ENCODE peak calls at places on chromosomes 11 and 22, in nine cellular contexts. One of them, this sample, is unnamed.

GRCh38 chr11:43578346-43579170 is 102.0 kb upstream of the HSD17B12 start:
- DNase-seq in GM23248: peak; percentile 90
- DNase-seq in CD8-positive, alpha-beta T cell: no peak
- DNase-seq in transverse colon: no peak
- DNase-seq in thoracic aorta: no peak
- DNase-seq in heart left ventricle: no peak
- DNase-seq in colonic mucosa: no peak
- DNase-seq in H9: no peak
- DNase-seq in iPS DF 6.9: no peak
- DNase-seq in this sample: peak; percentile 37

GRCh38 chr22:19687561-19688300 is 26.6 kb upstream of the SEPTIN5 start:
- DNase-seq in GM23248: peak; percentile 42
- DNase-seq in CD8-positive, alpha-beta T cell: no peak
- DNase-seq in transverse colon: no peak
- DNase-seq in thoracic aorta: no peak
- DNase-seq in heart left ventricle: no peak
- DNase-seq in colonic mucosa: no peak
- DNase-seq in H9: no peak
- DNase-seq in iPS DF 6.9: no peak
- DNase-seq in this sample: no peak

GRCh38 chr11:69372589-69373250 is 78.8 kb downstream of the MYEOV start:
- DNase-seq in GM23248: no peak
- DNase-seq in CD8-positive, alpha-beta T cell: peak; percentile 15
- DNase-seq in transverse colon: peak; percentile 5
- DNase-seq in thoracic aorta: no peak
- DNase-seq in heart left ventricle: peak; percentile 4
- DNase-seq in colonic mucosa: peak; percentile 13
- DNase-seq in H9: peak; percentile 14
- DNase-seq in iPS DF 6.9: no peak
- DNase-seq in this sample: no peak

GRCh38 chr22:36012332-36012731 is 16.3 kb downstream of the RBFOX2 start:
- DNase-seq in GM23248: no peak
- DNase-seq in CD8-positive, alpha-beta T cell: no peak
- DNase-seq in transverse colon: no peak
- DNase-seq in thoracic aorta: no peak
- DNase-seq in heart left ventricle: no peak
- DNase-seq in colonic mucosa: no peak
- DNase-seq in H9: no peak
- DNase-seq in iPS DF 6.9: no peak
- DNase-seq in this sample: no peak

GRCh38 chr22:43239956-43240355 is 53.0 kb upstream of the TTLL12 start:
- DNase-seq in GM23248: no peak
- DNase-seq in CD8-positive, alpha-beta T cell: no peak
- DNase-seq in transverse colon: no peak
- DNase-seq in thoracic aorta: no peak
- DNase-seq in heart left ventricle: no peak
- DNase-seq in colonic mucosa: no peak
- DNase-seq in H9: no peak
- DNase-seq in iPS DF 6.9: no peak
- DNase-seq in this sample: no peak

GRCh38 chr11:60899021-60899936 is 7.1 kb downstream of the PRPF19 start:
- DNase-seq in GM23248: peak; percentile 77
- DNase-seq in CD8-positive, alpha-beta T cell: no peak
- DNase-seq in transverse colon: no peak
- DNase-seq in thoracic aorta: no peak
- DNase-seq in heart left ventricle: no peak
- DNase-seq in colonic mucosa: peak; percentile 62
- DNase-seq in H9: peak; percentile 49
- DNase-seq in iPS DF 6.9: peak; percentile 55
- DNase-seq in this sample: peak; percentile 76

GRCh38 chr11:20647976-20648565 is 21.3 kb upstream of the NELL1 start:
- DNase-seq in GM23248: peak; percentile 52
- DNase-seq in CD8-positive, alpha-beta T cell: no peak
- DNase-seq in transverse colon: peak; percentile 23
- DNase-seq in thoracic aorta: no peak
- DNase-seq in heart left ventricle: no peak
- DNase-seq in colonic mucosa: peak; percentile 56
- DNase-seq in H9: peak; percentile 49
- DNase-seq in iPS DF 6.9: no peak
- DNase-seq in this sample: peak; percentile 41

GRCh38 chr11:74138572-74138971 is 32.2 kb downstream of the C2CD3 start:
- DNase-seq in GM23248: peak; percentile 87
- DNase-seq in CD8-positive, alpha-beta T cell: no peak
- DNase-seq in transverse colon: no peak
- DNase-seq in thoracic aorta: no peak
- DNase-seq in heart left ventricle: peak; percentile 23
- DNase-seq in colonic mucosa: peak; percentile 48
- DNase-seq in H9: no peak
- DNase-seq in iPS DF 6.9: no peak
- DNase-seq in this sample: peak; percentile 74

GRCh38 chr11:12415567-12415966 is 38.2 kb downstream of the PARVA start:
- DNase-seq in GM23248: no peak
- DNase-seq in CD8-positive, alpha-beta T cell: no peak
- DNase-seq in transverse colon: no peak
- DNase-seq in thoracic aorta: no peak
- DNase-seq in heart left ventricle: no peak
- DNase-seq in colonic mucosa: no peak
- DNase-seq in H9: no peak
- DNase-seq in iPS DF 6.9: no peak
- DNase-seq in this sample: no peak

GRCh38 chr22:41217553-41218157 is 12.5 kb downstream of the L3MBTL2 start:
- DNase-seq in GM23248: peak; percentile 89
- DNase-seq in CD8-positive, alpha-beta T cell: no peak
- DNase-seq in transverse colon: peak; percentile 56
- DNase-seq in thoracic aorta: no peak
- DNase-seq in heart left ventricle: peak; percentile 81
- DNase-seq in colonic mucosa: peak; percentile 44
- DNase-seq in H9: peak; percentile 62
- DNase-seq in iPS DF 6.9: no peak
- DNase-seq in this sample: no peak

GRCh38 chr11:69638941-69639681 is 1.8 kb upstream of the CCND1 start:
- DNase-seq in GM23248: peak; percentile 99
- DNase-seq in CD8-positive, alpha-beta T cell: no peak
- DNase-seq in transverse colon: peak; percentile 94
- DNase-seq in thoracic aorta: peak; percentile 76
- DNase-seq in heart left ventricle: peak; percentile 96
- DNase-seq in colonic mucosa: peak; percentile 96
- DNase-seq in H9: peak; percentile 98
- DNase-seq in iPS DF 6.9: peak; percentile 87
- DNase-seq in this sample: peak; percentile 98

GRCh38 chr11:115939726-115940421 is 435.7 kb upstream of the CADM1 start:
- DNase-seq in GM23248: no peak
- DNase-seq in CD8-positive, alpha-beta T cell: no peak
- DNase-seq in transverse colon: peak; percentile 38
- DNase-seq in thoracic aorta: no peak
- DNase-seq in heart left ventricle: no peak
- DNase-seq in colonic mucosa: no peak
- DNase-seq in H9: no peak
- DNase-seq in iPS DF 6.9: no peak
- DNase-seq in this sample: no peak

GRCh38 chr22:22397875-22398524 is 110.5 kb downstream of the ZNF280B start:
- DNase-seq in GM23248: peak; percentile 5
- DNase-seq in CD8-positive, alpha-beta T cell: no peak
- DNase-seq in transverse colon: no peak
- DNase-seq in thoracic aorta: no peak
- DNase-seq in heart left ventricle: peak; percentile 30
- DNase-seq in colonic mucosa: no peak
- DNase-seq in H9: no peak
- DNase-seq in iPS DF 6.9: no peak
- DNase-seq in this sample: no peak

GRCh38 chr11:123561046-123561781 is 93.2 kb downstream of the SCN3B start:
- DNase-seq in GM23248: peak; percentile 61
- DNase-seq in CD8-positive, alpha-beta T cell: no peak
- DNase-seq in transverse colon: no peak
- DNase-seq in thoracic aorta: no peak
- DNase-seq in heart left ventricle: peak; percentile 60
- DNase-seq in colonic mucosa: no peak
- DNase-seq in H9: peak; percentile 70
- DNase-seq in iPS DF 6.9: no peak
- DNase-seq in this sample: no peak

GRCh38 chr11:126354631-126355323 is 709 bp upstream of the ST3GAL4 start:
- DNase-seq in GM23248: peak; percentile 31
- DNase-seq in CD8-positive, alpha-beta T cell: no peak
- DNase-seq in transverse colon: no peak
- DNase-seq in thoracic aorta: no peak
- DNase-seq in heart left ventricle: no peak
- DNase-seq in colonic mucosa: no peak
- DNase-seq in H9: no peak
- DNase-seq in iPS DF 6.9: no peak
- DNase-seq in this sample: no peak

GRCh38 chr11:126357969-126358762 is 2.7 kb downstream of the ST3GAL4 start:
- DNase-seq in GM23248: peak; percentile 45
- DNase-seq in CD8-positive, alpha-beta T cell: no peak
- DNase-seq in transverse colon: no peak
- DNase-seq in thoracic aorta: no peak
- DNase-seq in heart left ventricle: no peak
- DNase-seq in colonic mucosa: no peak
- DNase-seq in H9: no peak
- DNase-seq in iPS DF 6.9: no peak
- DNase-seq in this sample: no peak

GRCh38 chr11:126357055-126357962 is 1.8 kb downstream of the ST3GAL4 start:
- DNase-seq in GM23248: peak; percentile 81
- DNase-seq in CD8-positive, alpha-beta T cell: no peak
- DNase-seq in transverse colon: no peak
- DNase-seq in thoracic aorta: no peak
- DNase-seq in heart left ventricle: no peak
- DNase-seq in colonic mucosa: no peak
- DNase-seq in H9: no peak
- DNase-seq in iPS DF 6.9: no peak
- DNase-seq in this sample: no peak

GRCh38 chr11:126355324-126355925 is at the start of gene ST3GAL4:
- DNase-seq in GM23248: peak; percentile 79
- DNase-seq in CD8-positive, alpha-beta T cell: peak; percentile 73
- DNase-seq in transverse colon: peak; percentile 72
- DNase-seq in thoracic aorta: no peak
- DNase-seq in heart left ventricle: peak; percentile 92
- DNase-seq in colonic mucosa: peak; percentile 83
- DNase-seq in H9: peak; percentile 90
- DNase-seq in iPS DF 6.9: no peak
- DNase-seq in this sample: peak; percentile 69

GRCh38 chr11:126355926-126356897 is 726 bp downstream of the ST3GAL4 start:
- DNase-seq in GM23248: peak; percentile 81
- DNase-seq in CD8-positive, alpha-beta T cell: no peak
- DNase-seq in transverse colon: no peak
- DNase-seq in thoracic aorta: no peak
- DNase-seq in heart left ventricle: peak; percentile 57
- DNase-seq in colonic mucosa: peak; percentile 43
- DNase-seq in H9: no peak
- DNase-seq in iPS DF 6.9: no peak
- DNase-seq in this sample: no peak
- H3K4me1 ChIP-seq in GM23248: peaks cover 65% of the 10 kb centered on the region
- H3K4me1 ChIP-seq in CD8-positive, alpha-beta T cell: peaks cover 16% of the 10 kb centered on the region
- H3K4me1 ChIP-seq in transverse colon: peaks cover 39% of the 10 kb centered on the region
- H3K4me1 ChIP-seq in thoracic aorta: peaks cover 37% of the 10 kb centered on the region
- H3K4me1 ChIP-seq in heart left ventricle: peaks cover 7% of the 10 kb centered on the region
- H3K4me1 ChIP-seq in colonic mucosa: peaks cover 9% of the 10 kb centered on the region
- H3K4me1 ChIP-seq in H9: peaks cover 6% of the 10 kb centered on the region
- H3K4me1 ChIP-seq in iPS DF 6.9: peaks cover 10% of the 10 kb centered on the region
- H3K4me1 ChIP-seq in this sample: peaks cover 51% of the 10 kb centered on the region

GRCh38 chr11:1300121-1300520 is 9.3 kb downstream of the TOLLIP start:
- DNase-seq in GM23248: no peak
- DNase-seq in CD8-positive, alpha-beta T cell: no peak
- DNase-seq in transverse colon: no peak
- DNase-seq in thoracic aorta: no peak
- DNase-seq in heart left ventricle: no peak
- DNase-seq in colonic mucosa: no peak
- DNase-seq in H9: peak; percentile 4
- DNase-seq in iPS DF 6.9: no peak
- DNase-seq in this sample: no peak
- H3K4me1 ChIP-seq in GM23248: peaks cover 11% of the 10 kb centered on the region
- H3K4me1 ChIP-seq in CD8-positive, alpha-beta T cell: no peaks in the 10 kb centered on the region
- H3K4me1 ChIP-seq in transverse colon: peaks cover 55% of the 10 kb centered on the region
- H3K4me1 ChIP-seq in thoracic aorta: peaks cover 18% of the 10 kb centered on the region
- H3K4me1 ChIP-seq in heart left ventricle: peaks cover 3% of the 10 kb centered on the region
- H3K4me1 ChIP-seq in colonic mucosa: peaks cover 35% of the 10 kb centered on the region
- H3K4me1 ChIP-seq in H9: no peaks in the 10 kb centered on the region
- H3K4me1 ChIP-seq in iPS DF 6.9: no peaks in the 10 kb centered on the region
- H3K4me1 ChIP-seq in this sample: peaks cover 46% of the 10 kb centered on the region

DNA sequence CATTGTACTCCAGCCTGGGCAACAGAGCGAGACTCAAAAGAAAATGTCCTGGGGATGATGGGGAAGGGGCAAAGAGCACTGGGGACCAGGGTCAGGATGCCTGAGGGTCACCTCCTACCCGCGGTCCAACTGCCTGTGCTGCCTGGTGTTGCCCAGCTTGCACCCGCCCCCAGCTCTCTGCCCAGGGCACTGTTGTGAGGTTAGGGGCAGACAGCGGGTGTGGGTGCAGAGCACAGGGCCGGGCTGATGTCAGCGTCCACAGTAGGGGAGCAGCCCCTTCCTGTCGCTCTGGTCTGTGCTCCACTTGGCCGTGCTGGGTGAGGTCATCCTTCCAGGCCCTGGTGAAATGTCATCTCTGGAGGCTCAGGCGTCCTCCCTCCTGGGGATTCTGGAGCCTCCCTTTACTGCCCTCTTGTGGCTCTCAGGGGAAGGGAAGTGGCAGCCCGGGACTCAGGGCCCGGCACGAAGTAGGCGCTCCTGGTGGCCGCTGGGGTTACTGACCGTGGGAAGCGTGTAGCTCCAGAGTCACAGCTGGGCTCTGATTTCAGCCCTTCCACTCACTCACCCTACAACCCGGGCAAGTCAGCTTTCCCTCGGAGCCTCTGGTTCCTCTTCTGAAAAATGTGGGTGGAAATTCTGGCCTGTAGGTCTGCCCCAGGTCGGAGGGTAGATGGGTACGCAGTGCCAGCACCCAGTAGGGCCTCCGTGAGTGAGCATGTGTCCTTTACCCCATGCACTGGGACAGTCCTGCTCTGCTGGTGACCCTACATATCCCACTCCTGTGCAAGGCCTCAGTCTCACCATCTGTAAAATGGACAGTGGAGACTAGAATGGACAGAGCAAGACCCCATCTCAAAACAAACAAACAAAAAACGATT is 17.3 kb upstream of the PRR5 start:
- DNase-seq in GM23248: peak; percentile 96
- DNase-seq in CD8-positive, alpha-beta T cell: peak; percentile 87
- DNase-seq in transverse colon: peak; percentile 87
- DNase-seq in thoracic aorta: peak; percentile 37
- DNase-seq in heart left ventricle: peak; percentile 80
- DNase-seq in colonic mucosa: peak; percentile 92
- DNase-seq in H9: peak; percentile 95
- DNase-seq in iPS DF 6.9: peak; percentile 94
- DNase-seq in this sample: peak; percentile 90
- H3K4me1 ChIP-seq in GM23248: peaks cover 28% of the 10 kb centered on the region
- H3K4me1 ChIP-seq in CD8-positive, alpha-beta T cell: peaks cover 50% of the 10 kb centered on the region
- H3K4me1 ChIP-seq in transverse colon: peaks cover 7% of the 10 kb centered on the region
- H3K4me1 ChIP-seq in thoracic aorta: no peaks in the 10 kb centered on the region
- H3K4me1 ChIP-seq in heart left ventricle: no peaks in the 10 kb centered on the region
- H3K4me1 ChIP-seq in colonic mucosa: peaks cover 9% of the 10 kb centered on the region
- H3K4me1 ChIP-seq in H9: no peaks in the 10 kb centered on the region
- H3K4me1 ChIP-seq in iPS DF 6.9: peaks cover 4% of the 10 kb centered on the region
- H3K4me1 ChIP-seq in this sample: peaks cover 39% of the 10 kb centered on the region

DNA sequence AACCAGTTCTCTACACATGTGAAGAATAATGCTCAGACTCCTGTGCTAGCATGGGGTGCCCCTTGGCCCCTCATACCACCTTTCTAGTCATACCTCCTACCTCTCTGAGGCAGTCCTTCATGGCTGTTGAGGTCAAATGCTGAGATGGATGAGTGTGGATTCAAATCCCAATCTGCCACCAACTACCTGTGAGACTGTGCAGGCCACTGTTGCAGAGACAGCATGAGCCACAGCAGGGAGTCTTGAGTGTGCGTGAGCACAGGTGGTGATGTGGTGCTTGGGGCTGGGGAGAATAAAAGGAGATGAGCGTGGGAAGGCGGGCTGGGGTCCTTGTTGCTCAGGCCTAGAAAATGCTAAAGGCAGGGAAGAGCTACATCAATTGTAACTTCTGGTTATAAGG is 218.0 kb upstream of the E2F8 start:
- DNase-seq in GM23248: no peak
- DNase-seq in CD8-positive, alpha-beta T cell: no peak
- DNase-seq in transverse colon: no peak
- DNase-seq in thoracic aorta: no peak
- DNase-seq in heart left ventricle: no peak
- DNase-seq in colonic mucosa: no peak
- DNase-seq in H9: no peak
- DNase-seq in iPS DF 6.9: no peak
- DNase-seq in this sample: no peak
- H3K4me1 ChIP-seq in GM23248: peaks cover 34% of the 10 kb centered on the region
- H3K4me1 ChIP-seq in CD8-positive, alpha-beta T cell: no peaks in the 10 kb centered on the region
- H3K4me1 ChIP-seq in transverse colon: peaks cover 4% of the 10 kb centered on the region
- H3K4me1 ChIP-seq in thoracic aorta: no peaks in the 10 kb centered on the region
- H3K4me1 ChIP-seq in heart left ventricle: no peaks in the 10 kb centered on the region
- H3K4me1 ChIP-seq in colonic mucosa: no peaks in the 10 kb centered on the region
- H3K4me1 ChIP-seq in H9: peaks cover 14% of the 10 kb centered on the region
- H3K4me1 ChIP-seq in iPS DF 6.9: peaks cover 3% of the 10 kb centered on the region
- H3K4me1 ChIP-seq in this sample: no peaks in the 10 kb centered on the region